ENCODE peak calls at places on chromosomes 1 and 21, in nine cellular contexts. One of them, this sample, is unnamed.

GRCh38 chr1:11638121-11638520 is 16.1 kb downstream of the FBXO2 start:
- DNase-seq in stimulated activated CD4-positive, alpha-beta T cell treated with anti-CD3 and anti-CD28 coated beads, TNF-alpha, amount 100 ng/mL, for 4 hours: no peak
- DNase-seq in hypothalamus: no peak
- DNase-seq in fibroblast of the aortic adventitia: no peak
- DNase-seq in posterior cingulate gyrus: no peak
- DNase-seq in AG08396: no peak
- DNase-seq in caudate nucleus: no peak
- DNase-seq in AG08395: no peak
- DNase-seq in lung: no peak
- DNase-seq in this sample: no peak

GRCh38 chr1:154994269-154994977 is 1.0 kb downstream of the LENEP start:
- DNase-seq in posterior cingulate gyrus: peak
- DNase-seq in AG08395: no peak
- DNase-seq in stimulated activated CD4-positive, alpha-beta T cell treated with anti-CD3 and anti-CD28 coated beads, TNF-alpha, amount 100 ng/mL, for 4 hours: no peak
- DNase-seq in hypothalamus: no peak
- DNase-seq in caudate nucleus: no peak
- DNase-seq in fibroblast of the aortic adventitia: peak
- DNase-seq in AG08396: no peak
- DNase-seq in lung: no peak
- DNase-seq in this sample: no peak

GRCh38 chr21:43588957-43589356 is 70.3 kb downstream of the HSF2BP start:
- DNase-seq in stimulated activated CD4-positive, alpha-beta T cell treated with anti-CD3 and anti-CD28 coated beads, TNF-alpha, amount 100 ng/mL, for 4 hours: no peak
- DNase-seq in fibroblast of the aortic adventitia: no peak
- DNase-seq in hypothalamus: no peak
- DNase-seq in AG08396: no peak
- DNase-seq in caudate nucleus: no peak
- DNase-seq in posterior cingulate gyrus: no peak
- DNase-seq in lung: no peak
- DNase-seq in AG08395: no peak
- DNase-seq in this sample: no peak

GRCh38 chr21:41121785-41122415 is 46.1 kb upstream of the BACE2 start:
- DNase-seq in caudate nucleus: peak
- DNase-seq in lung: peak
- DNase-seq in fibroblast of the aortic adventitia: peak
- DNase-seq in AG08396: peak
- DNase-seq in hypothalamus: no peak
- DNase-seq in AG08395: peak
- DNase-seq in posterior cingulate gyrus: peak
- DNase-seq in stimulated activated CD4-positive, alpha-beta T cell treated with anti-CD3 and anti-CD28 coated beads, TNF-alpha, amount 100 ng/mL, for 4 hours: no peak
- DNase-seq in this sample: peak

GRCh38 chr1:34547043-34547674 is 207.7 kb upstream of the GJB5 start:
- DNase-seq in lung: no peak
- DNase-seq in fibroblast of the aortic adventitia: peak
- DNase-seq in stimulated activated CD4-positive, alpha-beta T cell treated with anti-CD3 and anti-CD28 coated beads, TNF-alpha, amount 100 ng/mL, for 4 hours: no peak
- DNase-seq in posterior cingulate gyrus: no peak
- DNase-seq in AG08395: no peak
- DNase-seq in caudate nucleus: no peak
- DNase-seq in AG08396: no peak
- DNase-seq in hypothalamus: no peak
- DNase-seq in this sample: no peak

GRCh38 chr1:190169311-190170067 is 308.2 kb downstream of the BRINP3 start:
- DNase-seq in lung: no peak
- DNase-seq in posterior cingulate gyrus: no peak
- DNase-seq in AG08395: no peak
- DNase-seq in fibroblast of the aortic adventitia: peak
- DNase-seq in stimulated activated CD4-positive, alpha-beta T cell treated with anti-CD3 and anti-CD28 coated beads, TNF-alpha, amount 100 ng/mL, for 4 hours: no peak
- DNase-seq in caudate nucleus: no peak
- DNase-seq in AG08396: no peak
- DNase-seq in hypothalamus: no peak
- DNase-seq in this sample: no peak

GRCh38 chr1:12159826-12160225 is 7.0 kb upstream of the TNFRSF1B start:
- DNase-seq in lung: no peak
- DNase-seq in hypothalamus: no peak
- DNase-seq in stimulated activated CD4-positive, alpha-beta T cell treated with anti-CD3 and anti-CD28 coated beads, TNF-alpha, amount 100 ng/mL, for 4 hours: no peak
- DNase-seq in fibroblast of the aortic adventitia: no peak
- DNase-seq in AG08395: no peak
- DNase-seq in AG08396: no peak
- DNase-seq in caudate nucleus: no peak
- DNase-seq in posterior cingulate gyrus: no peak
- DNase-seq in this sample: no peak

GRCh38 chr1:197441990-197442389 is 173.9 kb downstream of the CRB1 start:
- DNase-seq in stimulated activated CD4-positive, alpha-beta T cell treated with anti-CD3 and anti-CD28 coated beads, TNF-alpha, amount 100 ng/mL, for 4 hours: no peak
- DNase-seq in fibroblast of the aortic adventitia: peak
- DNase-seq in posterior cingulate gyrus: no peak
- DNase-seq in caudate nucleus: no peak
- DNase-seq in AG08395: peak
- DNase-seq in hypothalamus: no peak
- DNase-seq in AG08396: no peak
- DNase-seq in lung: no peak
- DNase-seq in this sample: peak

GRCh38 chr1:46667782-46668760 is at the start of gene ATPAF1:
- DNase-seq in posterior cingulate gyrus: peak
- DNase-seq in lung: peak
- DNase-seq in caudate nucleus: peak
- DNase-seq in stimulated activated CD4-positive, alpha-beta T cell treated with anti-CD3 and anti-CD28 coated beads, TNF-alpha, amount 100 ng/mL, for 4 hours: peak
- DNase-seq in fibroblast of the aortic adventitia: peak
- DNase-seq in AG08395: peak
- DNase-seq in AG08396: peak
- DNase-seq in hypothalamus: peak
- DNase-seq in this sample: peak

GRCh38 chr1:67831850-67832513 is 1.3 kb downstream of the GNG12 start:
- DNase-seq in stimulated activated CD4-positive, alpha-beta T cell treated with anti-CD3 and anti-CD28 coated beads, TNF-alpha, amount 100 ng/mL, for 4 hours: no peak
- DNase-seq in AG08396: peak
- DNase-seq in hypothalamus: no peak
- DNase-seq in caudate nucleus: no peak
- DNase-seq in posterior cingulate gyrus: no peak
- DNase-seq in lung: peak
- DNase-seq in fibroblast of the aortic adventitia: peak
- DNase-seq in AG08395: peak
- DNase-seq in this sample: peak

GRCh38 chr1:37764888-37765441 is at the start of gene EPHA10:
- DNase-seq in hypothalamus: no peak
- DNase-seq in caudate nucleus: peak
- DNase-seq in posterior cingulate gyrus: peak
- DNase-seq in lung: no peak
- DNase-seq in AG08395: no peak
- DNase-seq in stimulated activated CD4-positive, alpha-beta T cell treated with anti-CD3 and anti-CD28 coated beads, TNF-alpha, amount 100 ng/mL, for 4 hours: no peak
- DNase-seq in fibroblast of the aortic adventitia: no peak
- DNase-seq in AG08396: no peak
- DNase-seq in this sample: no peak

GRCh38 chr1:190259424-190259823 is 218.2 kb downstream of the BRINP3 start:
- DNase-seq in posterior cingulate gyrus: no peak
- DNase-seq in fibroblast of the aortic adventitia: no peak
- DNase-seq in AG08395: no peak
- DNase-seq in lung: no peak
- DNase-seq in AG08396: no peak
- DNase-seq in hypothalamus: no peak
- DNase-seq in caudate nucleus: no peak
- DNase-seq in stimulated activated CD4-positive, alpha-beta T cell treated with anti-CD3 and anti-CD28 coated beads, TNF-alpha, amount 100 ng/mL, for 4 hours: no peak
- DNase-seq in this sample: no peak

This sample was measured in mucosa of gallbladder.